ENCODE peak calls at places on chromosomes 11 and 22, in six cellular contexts. X is IMR-90, D is heart left ventricle, O is prostate gland, B is sigmoid colon, J is body of pancreas. N is an unnamed sample.

GRCh38 chr11:68008381-68009337 is 1.5 kb upstream of the ALDH3B1 start:
- DNase-seq in X (no peak), D (no peak), O (no peak), B (peak; percentile 70), J (peak; percentile 75), N (peak; percentile 69)

GRCh38 chr11:119284344-119285157 is 32.4 kb downstream of the MCAM start:
- DNase-seq in X (peak; percentile 47), D (no peak), O (no peak), B (no peak), J (no peak), N (peak; percentile 39)

GRCh38 chr11:107683807-107684206 is 28.0 kb downstream of the SLN start:
- DNase-seq in X (no peak), D (no peak), O (no peak), B (no peak), J (no peak), N (peak; percentile 3)

GRCh38 chr11:86459682-86460460 is 85.2 kb downstream of the CCDC81 start:
- DNase-seq in X (peak; percentile 95), D (peak; percentile 66), O (peak; percentile 56), B (no peak), J (peak; percentile 82), N (no peak)

GRCh38 chr22:43002198-43002577 is 12.8 kb downstream of the PACSIN2 start:
- DNase-seq in X (peak; percentile 91), D (no peak), O (no peak), B (peak; percentile 8), J (no peak), N (peak; percentile 29)

GRCh38 chr11:128653828-128654231 is 40.0 kb upstream of the FLI1 start:
- DNase-seq in X (peak; percentile 75), D (peak; percentile 40), O (peak; percentile 24), B (peak; percentile 74), J (peak; percentile 82), N (no peak)

GRCh38 chr11:1327064-1327460 is 17.6 kb upstream of the TOLLIP start:
- DNase-seq in X (peak; percentile 36), D (no peak), O (no peak), B (peak; percentile 88), J (no peak), N (no peak)

GRCh38 chr11:126035718-126036117 is 26.9 kb downstream of the CDON start:
- DNase-seq in X (no peak), D (no peak), O (no peak), B (no peak), J (no peak), N (no peak)

GRCh38 chr22:39155421-39155820 is 2.9 kb upstream of the CBX7 start:
- DNase-seq in X (no peak), D (no peak), O (no peak), B (no peak), J (no peak), N (no peak)

GRCh38 chr22:19495562-19496323 is 16.0 kb downstream of the CDC45 start:
- DNase-seq in X (peak; percentile 50), D (no peak), O (no peak), B (no peak), J (no peak), N (no peak)

GRCh38 chr22:25644122-25644521 is 79.6 kb downstream of the GRK3 start:
- DNase-seq in X (peak; percentile 6), D (peak; percentile 68), O (no peak), B (no peak), J (no peak), N (no peak)

GRCh38 chr11:65047581-65048422 is 6.8 kb downstream of the SAC3D1 start:
- DNase-seq in X (no peak), D (peak; percentile 38), O (no peak), B (peak; percentile 75), J (no peak), N (no peak)

GRCh38 chr11:82775736-82776346 is 42.2 kb upstream of the FAM181B start:
- DNase-seq in X (peak; percentile 47), D (no peak), O (no peak), B (no peak), J (no peak), N (peak; percentile 69)

GRCh38 chr11:114679505-114679904 is 1.2 kb downstream of the NXPE2 start:
- DNase-seq in X (no peak), D (no peak), O (no peak), B (no peak), J (no peak), N (no peak)

GRCh38 chr11:21470521-21470920 is 722.4 kb upstream of the ANO5 start:
- DNase-seq in X (no peak), D (no peak), O (no peak), B (no peak), J (no peak), N (no peak)

GRCh38 chr11:6617315-6617781 is 1.9 kb downstream of the TPP1 start:
- DNase-seq in X (no peak), D (no peak), O (no peak), B (peak; percentile 50), J (no peak), N (no peak)

GRCh38 chr11:118621071-118621815 is 13.8 kb downstream of the PHLDB1 start:
- DNase-seq in X (peak; percentile 86), D (peak; percentile 92), O (peak; percentile 84), B (peak; percentile 96), J (peak; percentile 71), N (peak; percentile 20)

GRCh38 chr11:126161146-126161458 is 50.3 kb downstream of the RPUSD4 start:
- DNase-seq in X (no peak), D (no peak), O (no peak), B (no peak), J (no peak), N (no peak)

GRCh38 chr11:61335355-61335710 is 2.3 kb downstream of the TKFC start:
- DNase-seq in X (no peak), D (no peak), O (no peak), B (no peak), J (no peak), N (peak; percentile 81)

GRCh38 chr11:14971865-14972580 is at the start of gene CALCA:
- DNase-seq in X (no peak), D (no peak), O (no peak), B (no peak), J (no peak), N (no peak)

GRCh38 chr11:6315811-6316425 is 4.4 kb downstream of the CAVIN3 start:
- DNase-seq in X (peak; percentile 65), D (peak; percentile 56), O (peak; percentile 38), B (peak; percentile 83), J (peak; percentile 68), N (peak; percentile 77)

GRCh38 chr11:7512525-7513209 is 1.1 kb upstream of the PPFIBP2 start:
- DNase-seq in X (no peak), D (peak; percentile 84), O (peak; percentile 49), B (peak; percentile 89), J (peak; percentile 74), N (no peak)

GRCh38 chr11:68950268-68950667 is 30.5 kb downstream of the MRGPRD start:
- DNase-seq in X (no peak), D (no peak), O (no peak), B (no peak), J (no peak), N (peak; percentile 27)

GRCh38 chr11:110106713-110107274 is 13.6 kb downstream of the ZC3H12C start:
- DNase-seq in X (no peak), D (no peak), O (no peak), B (no peak), J (no peak), N (no peak)

GRCh38 chr11:57425565-57426438 is 1.1 kb downstream of the SLC43A3 start:
- DNase-seq in X (peak; percentile 14), D (peak; percentile 70), O (peak; percentile 57), B (peak; percentile 94), J (peak; percentile 51), N (peak; percentile 72)
- TF ChIP-seq POLR2A in X (no peak), D (no peak), O (no peak), B (peak; percentile 11), J (no peak), N (no peak)

GRCh38 chr11:18495703-18496102 is 31.0 kb downstream of the TSG101 start:
- DNase-seq in X (no peak), D (no peak), O (no peak), B (no peak), J (no peak), N (no peak)

GRCh38 chr11:18492888-18493287 is 33.9 kb downstream of the TSG101 start:
- DNase-seq in X (no peak), D (no peak), O (no peak), B (no peak), J (no peak), N (no peak)

GRCh38 chr11:18495268-18495667 is 31.5 kb downstream of the TSG101 start:
- DNase-seq in X (no peak), D (no peak), O (no peak), B (no peak), J (no peak), N (no peak)

GRCh38 chr11:18491924-18492323 is 34.8 kb downstream of the TSG101 start:
- DNase-seq in X (peak; percentile 38), D (no peak), O (no peak), B (no peak), J (no peak), N (no peak)

DNA sequence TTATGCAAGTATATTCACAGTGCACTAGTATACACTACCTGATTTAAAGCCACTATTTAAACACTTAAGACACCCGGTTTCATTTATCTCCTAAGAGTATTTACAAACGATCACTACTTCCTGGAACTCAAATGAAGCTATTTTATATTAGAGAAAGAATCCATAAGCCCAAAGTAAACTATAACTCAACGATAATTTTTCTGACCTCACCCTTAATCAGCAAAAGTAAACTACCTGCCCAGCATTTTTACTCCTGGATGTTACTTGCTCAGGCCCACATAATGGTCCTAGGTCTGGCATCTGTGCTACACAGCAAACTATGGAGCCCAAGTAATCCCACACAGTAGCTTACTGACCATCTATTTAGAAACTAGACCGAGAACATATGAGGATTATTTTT is 33.4 kb downstream of the TSG101 start:
- DNase-seq in X (no peak), D (no peak), O (no peak), B (no peak), J (no peak), N (no peak)
- TF ChIP-seq POLR2A in X (no peak), D (no peak), O (no peak), B (no peak), J (no peak), N (no peak)

DNA sequence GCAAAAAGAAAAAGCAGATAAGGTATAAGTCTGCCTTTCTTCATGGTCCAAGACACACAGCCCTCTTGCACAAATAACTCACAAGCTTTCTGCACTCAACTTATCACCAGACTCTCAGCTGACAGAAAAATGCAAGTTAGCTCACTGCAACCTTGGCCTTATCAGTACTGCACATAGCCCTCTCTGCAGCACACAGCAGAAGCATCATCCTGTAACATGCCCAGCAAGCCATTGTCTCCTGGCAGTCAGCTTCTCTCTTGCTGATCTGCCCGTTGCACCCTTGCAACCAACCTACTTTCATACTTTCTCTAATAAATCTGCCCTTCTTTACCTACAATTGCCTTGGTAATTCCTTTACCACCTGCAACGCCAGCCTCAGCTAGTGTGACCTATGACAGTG is 5.8 kb downstream of the ZBTB44 start:
- DNase-seq in X (peak; percentile 2), D (no peak), O (no peak), B (no peak), J (no peak), N (peak; percentile 59)
- TF ChIP-seq POLR2A in X (no peak), D (no peak), O (no peak), B (no peak), J (no peak), N (no peak)

DNA sequence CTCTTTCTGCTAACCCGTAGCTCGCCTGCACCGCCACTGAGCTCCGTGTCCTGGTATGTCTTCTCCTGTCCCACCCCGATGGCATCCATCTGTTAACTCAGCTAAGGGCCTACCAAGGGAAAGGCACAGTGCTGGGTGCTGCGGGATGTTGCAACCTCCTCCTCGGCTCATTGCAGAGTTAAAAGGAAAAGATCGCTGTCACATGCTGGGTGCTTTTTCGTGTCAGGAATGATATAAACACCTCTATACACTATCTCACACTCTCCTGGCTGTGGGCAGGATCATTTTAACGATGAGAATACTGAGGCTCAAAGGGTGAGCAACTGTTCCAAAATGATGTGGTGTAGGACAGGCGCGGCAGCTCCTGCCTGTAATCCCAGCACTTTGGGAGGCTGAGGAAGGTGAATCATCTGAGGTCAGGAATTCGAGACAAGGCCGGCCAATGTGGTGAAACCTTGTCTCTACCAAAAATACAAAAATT is 10.1 kb downstream of the TXN2 start:
- DNase-seq in X (peak; percentile 60), D (no peak), O (no peak), B (peak; percentile 84), J (no peak), N (no peak)
- TF ChIP-seq POLR2A in X (no peak), D (no peak), O (no peak), B (peak; percentile 31), J (no peak), N (peak; percentile 9)

N was measured in erythroblast.